ENCODE peak calls at places on chromosome 2, in five cellular contexts. G is EH, Y is iPS DF 19.7, F is IMR-90, V is fibroblast of the conjunctiva. O is an unnamed sample.

GRCh38 chr2:121707344-121707919 is 29.2 kb downstream of the NIFK start:
- DNase-seq in G (peak), Y (no peak), F (no peak), V (no peak), O (peak)

GRCh38 chr2:138183700-138184099 is 219.4 kb downstream of the HNMT start:
- DNase-seq in F (no peak), V (no peak), Y (no peak), G (no peak), O (no peak)

GRCh38 chr2:41899189-41899588 is 148.6 kb upstream of the PKDCC start:
- DNase-seq in F (peak), V (no peak), Y (no peak), G (no peak), O (no peak)

GRCh38 chr2:6526093-6526824 is 339.4 kb downstream of the CMPK2 start:
- DNase-seq in V (no peak), Y (peak), G (no peak), F (no peak), O (peak)

GRCh38 chr2:215919624-215920243 is 93.6 kb downstream of the MREG start:
- DNase-seq in V (no peak), G (no peak), Y (no peak), F (no peak), O (no peak)

GRCh38 chr2:108616731-108617161 is 82.5 kb downstream of the LIMS1 start:
- DNase-seq in V (no peak), F (peak), Y (no peak), G (peak), O (no peak)

GRCh38 chr2:98452396-98453027 is 7.9 kb downstream of the INPP4A start:
- DNase-seq in G (no peak), F (no peak), V (no peak), Y (no peak), O (no peak)

GRCh38 chr2:126970583-126970982 is 71.9 kb downstream of the TEX51 start:
- DNase-seq in F (no peak), G (peak), Y (peak), V (no peak), O (peak)

GRCh38 chr2:22253171-22253570 is 1129.4 kb downstream of the TDRD15 start:
- DNase-seq in Y (peak), G (no peak), F (no peak), V (no peak), O (peak)

GRCh38 chr2:122988395-122989221 is 1036.5 kb upstream of the CNTNAP5 start:
- DNase-seq in Y (no peak), G (no peak), V (no peak), F (no peak), O (no peak)

GRCh38 chr2:175366814-175367213 is 185.3 kb upstream of the ATP5MC3 start:
- DNase-seq in G (peak), Y (no peak), V (peak), F (peak), O (peak)

GRCh38 chr2:210540471-210541257 is 15.7 kb upstream of the CPS1 start:
- DNase-seq in F (peak), Y (no peak), G (peak), V (no peak), O (no peak)

GRCh38 chr2:28173377-28173776 is 219.3 kb upstream of the FOSL2 start:
- DNase-seq in Y (no peak), F (no peak), G (no peak), V (no peak), O (no peak)

GRCh38 chr2:187543488-187543887 is 10.7 kb downstream of the TFPI start:
- DNase-seq in Y (no peak), V (no peak), F (no peak), G (no peak), O (no peak)

GRCh38 chr2:145119225-145119624 is 599.3 kb upstream of the ZEB2 start:
- DNase-seq in V (no peak), F (no peak), G (no peak), Y (no peak), O (no peak)